ENCODE peak calls at places on chromosomes 6 and 20, in five cellular contexts. U, N, D, L and I are unnamed samples.
A peak's percentile ranks its signal among the peaks of the same experiment; 100 is the strongest.

GRCh38 chr6:43669050-43669921 is 18.3 kb downstream of the MRPS18A start:
- DNase-seq in U (no peak), N (no peak), D (peak; percentile 64), L (peak; percentile 81), I (peak; percentile 31)

GRCh38 chr6:11607381-11607780 is 69.8 kb downstream of the TMEM170B start:
- DNase-seq in U (no peak), N (no peak), D (no peak), L (no peak), I (peak; percentile 63)

GRCh38 chr6:27126815-27127537 is 120.5 kb upstream of the PRSS16 start:
- DNase-seq in U (peak; percentile 93), N (peak; percentile 85), D (peak; percentile 90), L (peak; percentile 85), I (peak; percentile 94)

GRCh38 chr6:154852700-154853099 is 119.5 kb downstream of the SCAF8 start:
- DNase-seq in U (no peak), N (no peak), D (no peak), L (no peak), I (no peak)

GRCh38 chr20:45118028-45118427 is 3.1 kb upstream of the WFDC5 start:
- DNase-seq in U (no peak), N (no peak), D (no peak), L (no peak), I (no peak)

GRCh38 chr6:53299331-53299835 is 49.4 kb downstream of the ELOVL5 start:
- DNase-seq in U (no peak), N (no peak), D (no peak), L (no peak), I (no peak)

GRCh38 chr20:52993091-52993490 is 20.9 kb downstream of the TSHZ2 start:
- DNase-seq in U (no peak), N (no peak), D (no peak), L (no peak), I (no peak)

GRCh38 chr6:124002377-124003081 is 198.9 kb downstream of the NKAIN2 start:
- DNase-seq in U (no peak), N (no peak), D (no peak), L (no peak), I (no peak)

GRCh38 chr6:99522531-99522930 is 7.3 kb upstream of the USP45 start:
- DNase-seq in U (no peak), N (no peak), D (no peak), L (no peak), I (no peak)

GRCh38 chr6:30749554-30750378 is 5.4 kb upstream of the IER3 start:
- DNase-seq in U (peak; percentile 85), N (no peak), D (no peak), L (no peak), I (no peak)

GRCh38 chr20:53657289-53657678 is 63.6 kb upstream of the ZNF217 start:
- DNase-seq in U (no peak), N (no peak), D (no peak), L (no peak), I (no peak)

GRCh38 chr6:89895273-89895874 is 1.1 kb downstream of the GJA10 start:
- DNase-seq in U (no peak), N (no peak), D (no peak), L (no peak), I (no peak)

GRCh38 chr6:14501914-14502313 is 384.3 kb downstream of the CD83 start:
- DNase-seq in U (no peak), N (no peak), D (no peak), L (no peak), I (no peak)

GRCh38 chr20:10453241-10453640 is 18.1 kb downstream of the SLX4IP start:
- DNase-seq in U (peak; percentile 35), N (peak; percentile 66), D (no peak), L (no peak), I (no peak)

GRCh38 chr6:344816-345340 is 46.7 kb upstream of the IRF4 start:
- DNase-seq in U (no peak), N (no peak), D (no peak), L (no peak), I (no peak)

GRCh38 chr20:54070187-54070987 is at the start of gene BCAS1:
- DNase-seq in U (peak; percentile 83), N (no peak), D (no peak), L (no peak), I (no peak)

GRCh38 chr6:30871592-30872183 is 12.6 kb upstream of the DDR1 start:
- DNase-seq in U (no peak), N (no peak), D (no peak), L (no peak), I (no peak)

GRCh38 chr6:138491020-138491419 is 8.3 kb downstream of the NHSL1 start:
- DNase-seq in U (no peak), N (no peak), D (no peak), L (no peak), I (no peak)

GRCh38 chr6:112330071-112330876 is 16.9 kb upstream of the RFPL4B start:
- DNase-seq in U (no peak), N (no peak), D (no peak), L (no peak), I (no peak)

GRCh38 chr6:79463721-79464120 is 73.5 kb downstream of the LCA5 start:
- DNase-seq in U (no peak), N (no peak), D (no peak), L (no peak), I (no peak)

DNA sequence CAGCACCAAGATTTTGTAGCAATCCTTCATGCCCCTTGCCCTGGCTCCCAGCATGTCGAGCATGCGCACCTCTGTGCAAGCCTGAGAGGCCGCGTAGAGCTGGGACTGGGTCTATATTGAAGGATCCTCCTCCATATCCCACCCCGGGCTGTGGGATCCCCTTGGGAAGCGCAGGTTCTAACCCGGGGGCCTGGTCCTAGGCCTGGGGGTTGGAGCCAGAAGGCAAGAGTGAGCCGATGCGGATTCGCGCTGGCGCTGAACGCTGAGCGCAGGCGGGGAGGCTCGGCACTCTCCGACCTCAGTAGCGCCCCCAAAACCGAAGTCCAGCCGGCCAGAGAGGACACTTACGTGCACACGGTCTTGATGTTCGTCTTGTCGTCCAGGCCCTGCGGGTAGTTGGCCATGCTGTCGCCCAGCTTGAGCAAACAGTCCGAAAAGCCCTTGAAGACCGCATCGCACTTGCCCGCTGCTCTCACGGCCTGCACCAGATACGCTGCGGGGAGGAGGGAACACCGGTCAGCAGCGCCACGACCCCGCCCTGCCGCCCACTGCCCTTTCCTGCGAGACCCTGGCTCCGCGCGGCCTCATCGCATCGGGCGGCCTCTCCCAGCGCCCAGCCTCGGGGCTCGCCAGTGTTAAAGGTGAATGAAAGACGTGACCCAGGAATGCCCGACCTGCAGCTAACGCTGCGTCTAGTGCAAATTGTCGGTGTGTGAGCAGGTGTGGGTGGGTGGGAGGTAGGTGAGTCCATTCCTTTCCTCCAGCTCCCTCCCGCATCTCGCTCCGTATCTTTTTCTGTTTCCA is 4.5 kb downstream of the NRN1 start:
- DNase-seq in U (no peak), N (no peak), D (no peak), L (no peak), I (no peak)
- H3K4me3 ChIP-seq in U (no peak overlapping the region), N (no peak overlapping the region), D (no peak overlapping the region), L (peak overlapping the region; percentile 64), I (peak overlapping the region; percentile 65)

DNA sequence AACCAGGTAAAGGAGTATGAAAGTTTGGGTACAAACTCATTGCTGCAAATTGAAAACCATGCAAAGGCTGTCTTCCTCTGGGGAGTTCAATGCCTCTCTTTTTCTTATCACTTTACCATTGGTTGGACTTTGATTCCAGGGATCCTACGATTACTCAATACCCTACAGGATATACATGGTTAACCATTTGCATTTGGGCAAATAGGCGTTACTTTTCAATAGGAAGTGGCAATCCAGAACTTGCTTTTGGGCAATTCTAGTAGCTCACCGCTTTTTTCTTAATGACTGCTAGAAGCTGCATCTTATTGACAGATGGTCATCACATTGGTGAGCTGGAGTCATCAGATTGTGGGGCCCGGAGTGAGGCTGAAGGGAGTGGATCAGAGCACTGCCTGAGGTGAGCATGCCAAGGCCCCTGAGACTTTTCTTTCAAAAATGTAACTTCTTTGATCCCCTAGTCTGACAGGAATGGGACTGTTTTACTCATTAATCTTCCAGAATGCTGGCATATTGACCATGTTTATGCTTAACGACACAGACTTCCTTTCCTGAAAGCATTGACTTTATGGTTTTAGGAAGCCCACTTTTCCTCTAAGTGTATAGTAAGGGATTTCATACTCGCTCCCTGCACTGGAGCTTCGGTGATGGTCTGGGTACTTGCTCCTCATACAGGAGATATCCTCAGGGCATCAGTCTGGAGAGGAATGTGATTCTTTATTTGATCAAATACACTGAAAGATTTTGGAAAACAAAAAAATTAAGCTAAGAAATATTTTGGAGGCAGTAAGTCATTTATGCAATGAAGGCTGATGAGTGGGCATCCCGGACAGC is at the start of gene CCR6:
- DNase-seq in U (no peak), N (no peak), D (no peak), L (no peak), I (no peak)
- H3K27ac ChIP-seq in U (peak within 1 kb of the TSS; percentile 12), N (peak within 1 kb of the TSS; percentile 66), D (no peak within 1 kb of the TSS), L (no peak within 1 kb of the TSS), I (peak within 1 kb of the TSS; percentile 77)

DNA sequence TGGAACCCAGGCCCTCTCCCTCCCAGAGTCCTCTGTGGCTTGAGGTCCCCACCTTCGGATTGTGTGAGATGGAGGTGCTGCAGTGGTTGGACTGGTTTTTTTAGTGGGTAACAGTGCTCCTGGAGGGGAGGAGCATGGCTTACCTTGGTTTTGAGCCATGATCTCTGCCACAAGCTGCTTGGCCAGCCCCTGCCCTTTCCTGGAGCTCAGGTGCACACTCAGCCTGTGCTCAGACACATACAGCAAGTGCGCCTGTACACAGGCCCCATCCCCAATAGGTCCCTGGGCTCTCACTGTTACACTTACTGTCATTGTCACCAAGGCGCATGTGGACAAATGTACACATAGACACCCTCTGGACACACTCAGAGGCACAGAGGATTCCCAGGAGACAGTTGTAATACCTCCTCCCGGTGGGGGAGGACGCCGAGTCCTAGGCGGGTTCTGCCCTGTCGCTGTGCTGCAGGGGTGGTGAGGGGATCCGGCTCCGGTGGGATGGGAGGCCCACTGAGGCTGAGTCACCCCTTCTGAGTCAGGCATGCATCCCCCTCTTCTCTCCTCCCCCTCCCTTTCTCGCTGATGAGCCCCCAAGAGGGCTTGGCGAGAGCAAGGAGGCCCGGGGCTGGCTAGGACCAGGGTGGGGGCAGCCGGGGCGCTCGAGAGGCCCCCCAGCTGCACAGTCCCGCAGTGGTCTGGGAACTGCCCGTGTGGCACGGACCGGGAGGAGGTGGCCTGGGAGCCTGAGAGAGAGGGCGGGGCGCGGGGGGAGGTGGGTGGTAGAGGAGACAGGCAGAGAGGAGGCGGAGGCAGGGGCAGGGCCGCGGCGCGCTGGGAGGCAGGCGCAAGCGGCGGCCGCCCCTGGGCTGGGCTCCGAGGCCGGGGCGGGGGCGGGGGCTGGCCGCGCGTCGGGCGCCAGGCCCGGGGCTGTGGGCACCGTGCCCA is 515 bp upstream of the EPB41L1 start:
- DNase-seq in U (peak; percentile 87), N (no peak), D (peak; percentile 86), L (peak; percentile 93), I (peak; percentile 73)
- H3K4me3 ChIP-seq in U (peak overlapping the region; percentile 68), N (no peak overlapping the region), D (peak overlapping the region; percentile 76), L (peak overlapping the region; percentile 77), I (peak overlapping the region; percentile 55)

GRCh38 chr6:37106554-37106953 is 63.4 kb upstream of the PIM1 start:
- DNase-seq in U (no peak), N (no peak), D (no peak), L (no peak), I (no peak)
- H3K27ac ChIP-seq in U (no peak overlapping the region), N (no peak overlapping the region), D (no peak overlapping the region), L (no peak overlapping the region), I (no peak overlapping the region)

GRCh38 chr20:63697357-63697867 is 960 bp downstream of the TNFRSF6B start:
- DNase-seq in U (peak; percentile 8), N (no peak), D (peak; percentile 19), L (peak; percentile 13), I (no peak)

GRCh38 chr20:63696628-63697356 is at the start of gene TNFRSF6B:
- DNase-seq in U (peak; percentile 11), N (no peak), D (peak; percentile 20), L (no peak), I (no peak)

GRCh38 chr20:63694596-63695418 is 1.6 kb upstream of the TNFRSF6B start:
- DNase-seq in U (no peak), N (no peak), D (no peak), L (peak; percentile 17), I (no peak)

GRCh38 chr20:63695419-63696310 is 787 bp upstream of the TNFRSF6B start:
- DNase-seq in U (no peak), N (no peak), D (no peak), L (peak; percentile 81), I (no peak)

GRCh38 chr20:63696311-63696627 is 183 bp upstream of the TNFRSF6B start:
- DNase-seq in U (peak; percentile 60), N (no peak), D (no peak), L (no peak), I (no peak)
- H3K4me3 ChIP-seq in U (no peak overlapping the region), N (no peak overlapping the region), D (no peak overlapping the region), L (peak overlapping the region; percentile 53), I (no peak overlapping the region)